ENCODE peak calls at places on chromosomes 11 and 22, in eight cellular contexts. R is transverse colon; E is spleen; H is PC-3; U is keratinocyte; M is IMR-90; P is CD8-positive, alpha-beta memory T cell; S is neural progenitor cell. D is an unnamed sample.

GRCh38 chr11:10329935-10330334 is 25.1 kb downstream of the ADM start:
- DNase-seq in P (no peak), R (no peak), H (peak; percentile 91), S (no peak), M (peak; percentile 96), U (no peak), E (no peak), D (peak; percentile 86)

GRCh38 chr22:18146389-18146753 is 3.6 kb upstream of the USP18 start:
- DNase-seq in M (no peak), H (no peak), U (no peak), S (no peak), R (no peak), P (no peak), E (no peak), D (no peak)

GRCh38 chr11:17275376-17276235 is 933 bp upstream of the NUCB2 start:
- DNase-seq in M (no peak), P (no peak), R (no peak), E (no peak), U (no peak), S (no peak), H (peak; percentile 25), D (peak; percentile 19)

GRCh38 chr11:95512682-95513081 is 276.9 kb downstream of the FAM76B start:
- DNase-seq in U (no peak), E (no peak), P (no peak), M (peak; percentile 88), H (peak; percentile 63), S (no peak), R (peak; percentile 23), D (peak; percentile 88)

GRCh38 chr22:29315286-29316195 is at the start of gene RASL10A:
- DNase-seq in P (no peak), R (no peak), U (no peak), E (peak; percentile 66), S (peak; percentile 69), H (no peak), M (no peak), D (no peak)

GRCh38 chr11:110425751-110426545 is 3.8 kb upstream of the FDX1 start:
- DNase-seq in U (no peak), R (no peak), H (peak; percentile 20), S (no peak), M (peak; percentile 88), P (no peak), E (no peak), D (peak; percentile 87)

GRCh38 chr22:39629851-39630250 is 59.3 kb downstream of the CACNA1I start:
- DNase-seq in P (no peak), S (no peak), R (no peak), U (no peak), E (no peak), M (no peak), H (no peak), D (no peak)

GRCh38 chr22:24400726-24401596 is 26.4 kb upstream of the ADORA2A start:
- DNase-seq in S (no peak), E (no peak), P (no peak), U (no peak), R (no peak), H (no peak), M (peak; percentile 45), D (no peak)

GRCh38 chr22:17638182-17638431 is 450 bp upstream of the BCL2L13 start:
- DNase-seq in R (no peak), E (peak; percentile 75), U (no peak), M (no peak), S (no peak), H (no peak), P (no peak), D (no peak)

GRCh38 chr11:10314199-10315072 is 9.6 kb downstream of the ADM start:
- DNase-seq in E (no peak), H (peak; percentile 66), R (no peak), U (no peak), P (peak; percentile 29), S (peak; percentile 35), M (peak; percentile 71), D (peak; percentile 31)

GRCh38 chr11:26971961-26972360 is 22.0 kb upstream of the FIBIN start:
- DNase-seq in R (no peak), P (no peak), H (no peak), E (no peak), M (peak; percentile 61), U (no peak), S (no peak), D (no peak)

DNA sequence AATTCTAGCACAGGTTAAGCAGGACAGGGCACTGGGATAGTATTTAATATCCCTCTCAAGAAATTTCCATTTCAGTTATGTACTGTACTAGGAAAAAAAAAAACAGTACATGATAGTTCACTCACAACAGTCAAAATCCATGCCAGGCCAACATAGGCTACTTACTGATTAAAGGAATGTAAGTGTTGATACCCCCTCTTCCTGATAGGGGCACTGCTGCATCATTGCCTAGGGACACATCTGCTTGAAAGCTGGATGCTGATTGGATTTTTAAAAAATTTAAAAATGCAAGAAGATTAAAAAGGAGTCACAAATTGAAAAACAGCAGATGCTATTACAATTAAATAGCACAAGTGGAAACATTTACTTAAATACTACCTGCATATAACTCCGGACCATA is 43.4 kb downstream of the APOL5 start:
- DNase-seq in E (no peak), S (no peak), U (no peak), M (peak; percentile 24), P (no peak), H (peak; percentile 9), R (no peak), D (no peak)
- H3K36me3 ChIP-seq in E (no peaks in the 10 kb centered on the region), S (peaks cover 8% of the 10 kb centered on the region), U (peaks cover 8% of the 10 kb centered on the region), M (peaks cover 22% of the 10 kb centered on the region), P (no peaks in the 10 kb centered on the region), H (peaks cover 23% of the 10 kb centered on the region), R (peaks cover 6% of the 10 kb centered on the region), D (peaks cover 62% of the 10 kb centered on the region)

DNA sequence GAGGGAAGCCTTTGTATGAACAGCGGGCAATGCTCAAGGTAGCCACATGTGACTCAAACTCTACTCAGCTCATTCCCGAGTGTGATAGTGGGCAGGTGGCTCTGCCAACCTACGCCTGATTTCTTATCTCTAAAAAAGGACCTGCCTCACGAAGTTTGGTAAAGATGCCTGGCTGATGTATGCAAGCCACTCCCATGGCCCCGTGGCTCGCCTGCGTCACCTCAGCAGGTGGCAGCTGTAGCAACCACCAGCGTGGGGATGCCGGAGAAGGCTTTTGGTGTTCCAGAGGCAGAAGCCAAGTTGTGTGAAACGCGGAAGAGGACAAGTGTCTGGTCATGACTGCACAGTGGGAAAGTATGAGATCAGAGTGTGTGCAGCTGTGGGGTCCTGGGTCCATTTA is 5.4 kb downstream of the FADS2 start:
- DNase-seq in P (no peak), M (no peak), E (peak; percentile 62), U (no peak), R (no peak), H (no peak), S (no peak), D (no peak)
- H3K4me3 ChIP-seq in P (no peak overlapping the region), M (no peak overlapping the region), E (no peak overlapping the region), U (no peak overlapping the region), R (no peak overlapping the region), H (no peak overlapping the region), S (no peak overlapping the region), D (no peak overlapping the region)

GRCh38 chr11:69137148-69137844 is 18.4 kb upstream of the SMIM38 start:
- DNase-seq in P (no peak), H (no peak), E (peak; percentile 53), M (no peak), R (no peak), S (no peak), U (no peak), D (no peak)

GRCh38 chr11:69133251-69133650 is 22.5 kb upstream of the SMIM38 start:
- DNase-seq in S (no peak), E (peak; percentile 2), P (no peak), M (no peak), R (no peak), U (no peak), H (no peak), D (no peak)

GRCh38 chr11:69136471-69136870 is 19.3 kb upstream of the SMIM38 start:
- DNase-seq in P (no peak), R (no peak), U (no peak), H (no peak), M (no peak), E (peak; percentile 55), S (no peak), D (no peak)

GRCh38 chr11:69135420-69136363 is 20.0 kb upstream of the SMIM38 start:
- DNase-seq in U (no peak), R (no peak), E (peak; percentile 23), S (no peak), P (no peak), M (no peak), H (no peak), D (no peak)

GRCh38 chr11:69134957-69135356 is 20.8 kb upstream of the SMIM38 start:
- DNase-seq in H (no peak), R (no peak), E (peak; percentile 23), U (no peak), S (no peak), M (no peak), P (no peak), D (no peak)
- H3K9me3 ChIP-seq in H (no peaks in the 10 kb centered on the region), R (no peaks in the 10 kb centered on the region), E (peaks cover 12% of the 10 kb centered on the region), U (no peaks in the 10 kb centered on the region), S (no peaks in the 10 kb centered on the region), M (peaks cover 3% of the 10 kb centered on the region), P (no peaks in the 10 kb centered on the region), D (peaks cover 9% of the 10 kb centered on the region)

GRCh38 chr11:43410394-43410793 is 51.7 kb downstream of the TTC17 start:
- DNase-seq in H (peak; percentile 6), S (no peak), U (no peak), R (peak; percentile 29), M (no peak), E (no peak), P (no peak), D (no peak)
- H3K36me3 ChIP-seq in H (peaks cover 21% of the 10 kb centered on the region), S (peaks cover 26% of the 10 kb centered on the region), U (peaks cover 7% of the 10 kb centered on the region), R (peaks cover 45% of the 10 kb centered on the region), M (peaks cover 28% of the 10 kb centered on the region), E (peaks cover 82% of the 10 kb centered on the region), P (peaks cover 47% of the 10 kb centered on the region), D (peaks cover 60% of the 10 kb centered on the region)

GRCh38 chr11:123056835-123057491 is 5.0 kb downstream of the HSPA8 start:
- DNase-seq in H (no peak), S (no peak), E (no peak), U (no peak), P (no peak), M (no peak), R (no peak), D (no peak)
- H3K4me3 ChIP-seq in H (peak overlapping the region; percentile 16), S (no peak overlapping the region), E (peak overlapping the region; percentile 99), U (no peak overlapping the region), P (peak overlapping the region; percentile 4), M (no peak overlapping the region), R (no peak overlapping the region), D (peak overlapping the region; percentile 99)

GRCh38 chr22:48954781-48955311 is 872.8 kb downstream of the BRD1 start:
- DNase-seq in R (peak; percentile 3), U (no peak), S (no peak), E (peak; percentile 60), M (no peak), P (no peak), H (no peak), D (no peak)
- H3K9me3 ChIP-seq in R (no peaks in the 10 kb centered on the region), U (peaks cover 5% of the 10 kb centered on the region), S (no peaks in the 10 kb centered on the region), E (no peaks in the 10 kb centered on the region), M (peaks cover 66% of the 10 kb centered on the region), P (no peaks in the 10 kb centered on the region), H (no peaks in the 10 kb centered on the region), D (no peaks in the 10 kb centered on the region)

GRCh38 chr11:44133335-44133946 is 38.0 kb downstream of the EXT2 start:
- DNase-seq in H (peak; percentile 59), E (no peak), P (no peak), S (peak; percentile 61), M (peak; percentile 59), R (no peak), U (no peak), D (no peak)
- H3K36me3 ChIP-seq in H (peaks cover 2% of the 10 kb centered on the region), E (peaks cover 40% of the 10 kb centered on the region), P (peaks cover 17% of the 10 kb centered on the region), S (no peaks in the 10 kb centered on the region), M (peaks cover 19% of the 10 kb centered on the region), R (peaks cover 6% of the 10 kb centered on the region), U (peaks cover 22% of the 10 kb centered on the region), D (peaks cover 19% of the 10 kb centered on the region)